ENCODE peak calls at places on chromosomes 3 and 15, in ten cellular contexts. T is stomach, Z is H1, R is GM23338, U is K562, G is upper lobe of left lung, K is sigmoid colon, M is HepG2, D is SK-N-SH, Y is endothelial cell of umbilical vein. L is an unnamed sample.
A peak's percentile ranks its signal among the peaks of the same experiment; 100 is the strongest.

GRCh38 chr3:3664916-3665315 is 134.3 kb upstream of the LRRN1 start:
- DNase-seq in T (no peak), Z (no peak), R (no peak), U (no peak), G (no peak), K (no peak), M (no peak), D (no peak), Y (no peak), L (no peak)

GRCh38 chr3:106208979-106209378 is 340.2 kb upstream of the CBLB start:
- DNase-seq in T (no peak), Z (no peak), R (no peak), U (no peak), G (no peak), K (no peak), M (no peak), D (no peak), Y (peak; percentile 6), L (no peak)

GRCh38 chr3:142993958-142994442 is 7.4 kb upstream of the U2SURP start:
- DNase-seq in T (peak; percentile 52), Z (no peak), R (peak; percentile 88), U (peak; percentile 65), G (no peak), K (no peak), M (peak; percentile 66), D (peak; percentile 69), Y (peak; percentile 61), L (peak; percentile 54)

GRCh38 chr15:64341961-64342360 is 14.0 kb downstream of the CSNK1G1 start:
- DNase-seq in T (no peak), Z (no peak), R (peak; percentile 13), U (no peak), G (no peak), K (no peak), M (no peak), D (no peak), Y (no peak), L (no peak)

GRCh38 chr3:120218981-120219380 is 66.0 kb downstream of the GPR156 start:
- DNase-seq in T (no peak), Z (no peak), R (no peak), U (no peak), G (no peak), K (no peak), M (no peak), D (no peak), Y (no peak), L (no peak)

GRCh38 chr3:104396974-104397669 is 969.6 kb upstream of the ALCAM start:
- DNase-seq in T (no peak), Z (no peak), R (no peak), U (no peak), G (no peak), K (no peak), M (no peak), D (no peak), Y (no peak), L (no peak)

GRCh38 chr3:120567370-120568197 is 28.6 kb upstream of the NDUFB4 start:
- DNase-seq in T (no peak), Z (no peak), R (peak; percentile 59), U (no peak), G (no peak), K (peak; percentile 73), M (peak; percentile 11), D (peak; percentile 63), Y (peak; percentile 70), L (no peak)

GRCh38 chr15:70892002-70892911 is at the start of the genes LRRC49 and THAP10:
- DNase-seq in T (peak; percentile 82), Z (peak; percentile 82), R (peak; percentile 96), U (peak; percentile 8), G (peak; percentile 89), K (peak; percentile 95), M (peak; percentile 91), D (peak; percentile 88), Y (peak; percentile 98), L (peak; percentile 84)

GRCh38 chr3:194871143-194871863 is 185.6 kb downstream of the FAM43A start:
- DNase-seq in T (peak; percentile 57), Z (no peak), R (peak; percentile 10), U (no peak), G (peak; percentile 86), K (no peak), M (no peak), D (peak; percentile 82), Y (peak; percentile 71), L (peak; percentile 88)

GRCh38 chr3:124780356-124780755 is 50.1 kb downstream of the UMPS start:
- DNase-seq in T (no peak), Z (no peak), R (peak; percentile 41), U (no peak), G (no peak), K (peak; percentile 92), M (no peak), D (peak; percentile 40), Y (no peak), L (peak; percentile 26)

GRCh38 chr3:94291686-94292085 is 228.8 kb downstream of the NSUN3 start:
- DNase-seq in T (no peak), Z (no peak), R (no peak), U (no peak), G (no peak), K (no peak), M (no peak), D (no peak), Y (no peak), L (no peak)

DNA sequence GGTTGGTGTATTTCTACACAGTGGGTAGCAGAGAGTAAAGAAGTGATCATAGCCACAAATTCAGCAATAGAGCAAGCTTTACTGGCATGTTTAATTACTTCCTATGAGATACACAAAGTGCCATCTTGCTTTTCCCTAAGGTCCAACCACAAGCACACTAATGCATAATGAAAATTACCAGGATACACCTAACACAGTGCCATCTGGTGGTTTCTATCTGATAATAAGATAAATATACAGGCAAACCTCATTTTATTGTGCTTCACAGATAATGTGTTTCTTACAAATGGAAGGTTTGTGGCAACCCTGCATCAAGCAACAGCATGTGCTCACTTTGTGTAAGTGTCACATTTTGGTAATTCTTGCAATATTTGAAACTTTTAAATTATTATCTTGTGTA is 223.0 kb downstream of the NSUN3 start:
- DNase-seq in T (no peak), Z (no peak), R (peak; percentile 17), U (no peak), G (no peak), K (no peak), M (no peak), D (peak; percentile 10), Y (peak; percentile 9), L (no peak)
- TF ChIP-seq CTCF in T (no peak), Z (no peak), R (peak; percentile 37), U (no peak), G (no peak), K (no peak), M (no peak), D (peak; percentile 57), Y (no peak), L (no peak)

DNA sequence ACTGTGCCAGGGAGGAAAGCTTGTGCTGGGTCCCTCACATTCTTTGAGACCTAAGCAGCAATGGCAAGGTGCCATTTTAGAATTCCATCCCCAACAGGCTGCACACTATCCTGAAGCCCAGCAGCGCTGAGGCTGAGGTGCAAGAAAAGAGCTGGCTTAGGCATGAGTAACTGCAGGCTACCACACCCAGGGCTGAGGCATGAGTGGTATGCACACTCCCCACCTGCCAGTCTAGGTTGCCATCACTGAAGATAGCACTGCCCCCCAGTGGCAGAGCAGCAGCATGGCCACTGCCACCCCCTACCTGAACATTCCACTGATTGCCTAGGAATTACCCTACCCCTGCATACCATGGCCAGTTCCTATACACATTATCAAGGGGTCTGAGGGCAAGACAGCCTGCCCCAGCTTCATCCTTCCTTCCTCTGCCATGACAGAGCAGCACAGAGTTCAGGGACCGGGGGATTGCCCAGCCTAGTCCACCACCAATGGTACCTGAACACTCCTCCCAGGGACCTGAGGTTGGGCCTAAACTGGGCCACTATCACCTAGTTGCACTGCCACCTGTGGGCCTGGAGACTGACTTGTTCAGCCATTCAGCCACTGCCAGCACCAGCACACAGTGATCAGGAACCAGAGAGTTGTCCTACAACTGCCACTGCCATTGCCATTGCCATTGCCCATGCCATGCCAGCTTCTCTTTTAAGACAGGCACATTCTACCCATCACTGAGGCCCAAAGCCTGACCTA is 129.8 kb downstream of the SATB1 start:
- DNase-seq in T (peak; percentile 50), Z (peak; percentile 77), R (peak; percentile 90), U (peak; percentile 24), G (no peak), K (no peak), M (peak; percentile 21), D (peak; percentile 12), Y (no peak), L (peak; percentile 53)
- TF ChIP-seq POLR2AphosphoS5 in T (no peak), Z (no peak), R (no peak), U (no peak), G (no peak), K (no peak), M (no peak), D (no peak), Y (no peak), L (no peak)

GRCh38 chr15:90189781-90190467 is 11.2 kb upstream of the SEMA4B start:
- DNase-seq in T (no peak), Z (no peak), R (no peak), U (peak; percentile 55), G (no peak), K (no peak), M (no peak), D (no peak), Y (no peak), L (no peak)
- TF ChIP-seq CTCF in T (no peak), Z (no peak), R (no peak), U (no peak), G (no peak), K (no peak), M (no peak), D (no peak), Y (no peak), L (no peak)

DNA sequence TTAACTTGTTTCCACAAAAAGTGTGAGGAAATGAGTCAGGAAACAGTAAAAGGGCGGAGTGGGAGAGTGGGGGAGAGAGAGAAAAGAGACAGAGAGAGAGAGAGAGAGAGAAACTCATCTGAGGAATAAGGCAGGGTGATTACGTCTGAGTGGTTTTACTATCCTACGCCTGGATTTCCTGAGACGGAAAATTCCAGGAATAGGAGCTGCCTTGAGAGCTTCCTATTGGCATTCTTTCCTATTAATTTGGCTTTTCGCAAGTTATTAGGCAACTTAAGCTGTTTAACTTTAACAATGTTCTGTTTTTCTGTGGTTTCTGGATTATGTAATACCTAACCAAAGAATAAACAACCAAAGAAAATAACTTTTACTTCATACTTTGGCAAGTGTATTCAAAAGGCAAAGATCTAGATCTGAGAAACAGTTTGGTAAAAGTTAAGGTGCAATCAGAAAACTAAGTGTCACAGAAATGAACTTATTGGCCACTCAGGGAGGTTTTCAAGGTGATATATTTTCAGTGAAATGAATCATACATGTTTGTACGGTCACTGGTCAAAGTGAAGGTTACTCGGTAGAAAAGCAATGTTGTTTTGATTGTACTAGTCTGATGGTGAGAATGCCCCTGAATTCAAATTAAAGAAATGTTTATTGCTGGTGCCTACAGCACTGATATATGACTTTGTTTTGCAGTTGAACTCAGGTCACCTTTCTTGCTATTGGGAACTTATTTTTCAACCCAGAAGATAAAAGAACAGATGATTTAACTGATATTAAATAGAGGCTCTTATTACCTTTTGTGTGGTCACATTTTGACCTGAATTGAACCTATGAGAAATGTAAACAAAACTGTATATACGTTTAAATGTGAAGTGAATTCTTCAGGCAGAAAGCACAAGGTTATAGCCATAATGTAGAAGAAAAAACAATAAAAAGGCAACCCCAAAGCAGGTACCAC is 39.9 kb upstream of the TNFSF10 start:
- DNase-seq in T (no peak), Z (no peak), R (peak; percentile 12), U (no peak), G (no peak), K (peak; percentile 74), M (peak; percentile 61), D (no peak), Y (peak; percentile 90), L (no peak)
- TF ChIP-seq POLR2AphosphoS5 in T (peak; percentile 68), Z (no peak), R (no peak), U (no peak), G (no peak), K (peak; percentile 58), M (no peak), D (no peak), Y (peak; percentile 46), L (peak; percentile 65)

L was measured in transverse colon.